ENCODE peak calls at places on chromosomes 5 and 9, in seven cellular contexts. X is cardiac fibroblast; A is iPS-NIHi11; T is stimulated activated naive B cell treated with anti-CD40 and anti-IgM and Interleukin-4, amounts not matched to agents 10 μg/mL and 1 μg/mL and 100 μg/mL, for 72 hours; S is NCI-H1436; U is GM12878; M is ACHN. B is an unnamed sample.

GRCh38 chr5:110618941-110619340 is 107.5 kb downstream of the TMEM232 start:
- DNase-seq in X (no peak), A (no peak), T (no peak), S (no peak), U (no peak), M (no peak), B (no peak)

GRCh38 chr9:82133973-82134372 is 145.4 kb downstream of the SPATA31D1 start:
- DNase-seq in X (no peak), A (no peak), T (no peak), S (no peak), U (no peak), M (no peak), B (no peak)

GRCh38 chr9:135007601-135008000 is 79.9 kb upstream of the OLFM1 start:
- DNase-seq in X (no peak), A (no peak), T (no peak), S (no peak), U (no peak), M (no peak), B (no peak)

GRCh38 chr5:3266861-3267260 is 328.8 kb upstream of the IRX1 start:
- DNase-seq in X (no peak), A (no peak), T (no peak), S (no peak), U (no peak), M (no peak), B (no peak)

GRCh38 chr5:42888771-42889170 is 77.1 kb upstream of the SELENOP start:
- DNase-seq in X (no peak), A (no peak), T (no peak), S (no peak), U (no peak), M (no peak), B (no peak)

GRCh38 chr5:132510076-132510475 is 19.5 kb upstream of the IRF1 start:
- DNase-seq in X (peak), A (no peak), T (no peak), S (no peak), U (no peak), M (no peak), B (no peak)

GRCh38 chr5:151224372-151224771 is 480 bp upstream of the CCDC69 start:
- DNase-seq in X (no peak), A (no peak), T (no peak), S (no peak), U (no peak), M (no peak), B (no peak)

GRCh38 chr5:1174122-1174936 is 27.1 kb upstream of the SLC6A19 start:
- DNase-seq in X (peak), A (peak), T (no peak), S (no peak), U (no peak), M (peak), B (no peak)

GRCh38 chr5:140005145-140005591 is 37.9 kb downstream of the NRG2 start:
- DNase-seq in X (no peak), A (no peak), T (peak), S (no peak), U (peak), M (no peak), B (no peak)

GRCh38 chr9:126631254-126631653 is 17.5 kb downstream of the LMX1B start:
- DNase-seq in X (peak), A (no peak), T (no peak), S (no peak), U (no peak), M (peak), B (no peak)

GRCh38 chr5:86797677-86798076 is 179.9 kb downstream of the COX7C start:
- DNase-seq in X (no peak), A (peak), T (no peak), S (no peak), U (no peak), M (no peak), B (no peak)

GRCh38 chr5:173172166-173172565 is 27.8 kb downstream of the BNIP1 start:
- DNase-seq in X (no peak), A (no peak), T (no peak), S (no peak), U (no peak), M (no peak), B (no peak)

GRCh38 chr5:103829585-103829984 is 267.0 kb upstream of the NUDT12 start:
- DNase-seq in X (no peak), A (peak), T (no peak), S (no peak), U (no peak), M (peak), B (no peak)

GRCh38 chr5:444226-444625 is 1.2 kb downstream of the EXOC3 start:
- DNase-seq in X (no peak), A (no peak), T (no peak), S (no peak), U (no peak), M (no peak), B (no peak)

GRCh38 chr5:159290741-159291140 is 27.7 kb downstream of the UBLCP1 start:
- DNase-seq in X (no peak), A (no peak), T (no peak), S (no peak), U (no peak), M (no peak), B (no peak)

GRCh38 chr5:175521313-175521833 is 43.0 kb downstream of the SFXN1 start:
- DNase-seq in X (no peak), A (no peak), T (no peak), S (no peak), U (no peak), M (no peak), B (no peak)

GRCh38 chr9:112705773-112706427 is 12.0 kb downstream of the INIP start:
- DNase-seq in X (peak), A (peak), T (no peak), S (no peak), U (no peak), M (peak), B (no peak)

GRCh38 chr9:98808411-98808815 is 943 bp downstream of the GALNT12 start:
- DNase-seq in X (no peak), A (peak), T (no peak), S (no peak), U (no peak), M (peak), B (no peak)

GRCh38 chr5:167230414-167230813 is 1061.0 kb upstream of the WWC1 start:
- DNase-seq in X (no peak), A (no peak), T (no peak), S (no peak), U (no peak), M (no peak), B (no peak)

GRCh38 chr5:86807046-86807712 is 189.4 kb downstream of the COX7C start:
- DNase-seq in X (no peak), A (no peak), T (no peak), S (no peak), U (no peak), M (no peak), B (no peak)

GRCh38 chr9:115022760-115023434 is 92.5 kb upstream of the TNFSF8 start:
- DNase-seq in X (peak), A (no peak), T (no peak), S (no peak), U (no peak), M (peak), B (no peak)

GRCh38 chr9:38681747-38682227 is 38.1 kb downstream of the FAM240B start:
- DNase-seq in X (peak), A (no peak), T (no peak), S (no peak), U (no peak), M (no peak), B (no peak)

GRCh38 chr5:989961-990530 is 18.6 kb upstream of the NKD2 start:
- DNase-seq in X (peak), A (peak), T (no peak), S (no peak), U (no peak), M (no peak), B (no peak)

GRCh38 chr5:97644896-97645295 is 461.8 kb upstream of the RIOK2 start:
- DNase-seq in X (no peak), A (no peak), T (no peak), S (no peak), U (no peak), M (no peak), B (no peak)

GRCh38 chr5:145685417-145685816 is 149.7 kb downstream of the PRELID2 start:
- DNase-seq in X (no peak), A (no peak), T (no peak), S (no peak), U (no peak), M (no peak), B (no peak)

GRCh38 chr9:121550569-121551512 is 51.2 kb upstream of the GGTA1 start:
- DNase-seq in X (peak), A (peak), T (peak), S (peak), U (no peak), M (peak), B (peak)

GRCh38 chr9:16689352-16689938 is 181.0 kb downstream of the BNC2 start:
- DNase-seq in X (peak), A (no peak), T (no peak), S (no peak), U (no peak), M (no peak), B (no peak)

GRCh38 chr5:140039561-140039960 is 3.5 kb downstream of the NRG2 start:
- DNase-seq in X (peak), A (no peak), T (no peak), S (no peak), U (peak), M (no peak), B (no peak)

GRCh38 chr5:135087950-135088349 is 53.9 kb upstream of the PITX1 start:
- DNase-seq in X (no peak), A (no peak), T (no peak), S (no peak), U (no peak), M (no peak), B (no peak)

GRCh38 chr5:154421868-154422267 is 23.9 kb upstream of the SAP30L start:
- DNase-seq in X (no peak), A (peak), T (no peak), S (no peak), U (no peak), M (peak), B (no peak)

GRCh38 chr5:171483453-171484177 is 64.2 kb downstream of the FGF18 start:
- DNase-seq in X (peak), A (no peak), T (no peak), S (no peak), U (no peak), M (no peak), B (no peak)

GRCh38 chr5:5183192-5183699 is 43.1 kb downstream of the ADAMTS16 start:
- DNase-seq in X (no peak), A (peak), T (no peak), S (no peak), U (no peak), M (no peak), B (no peak)

GRCh38 chr5:166957763-166958162 is 1333.7 kb upstream of the WWC1 start:
- DNase-seq in X (no peak), A (no peak), T (no peak), S (no peak), U (no peak), M (no peak), B (no peak)

GRCh38 chr5:33170414-33170813 is 270.4 kb upstream of the TARS1 start:
- DNase-seq in X (no peak), A (no peak), T (no peak), S (no peak), U (no peak), M (peak), B (no peak)

GRCh38 chr5:84239509-84239908 is 145.2 kb downstream of the EDIL3 start:
- DNase-seq in X (peak), A (no peak), T (no peak), S (no peak), U (no peak), M (peak), B (no peak)